ENCODE peak calls at places on chromosomes 7 and 10, in nine cellular contexts. One of them, this sample, is unnamed.

GRCh38 chr10:3805227-3805790 is 20.3 kb upstream of the KLF6 start:
- DNase-seq in hepatocyte: no peak
- DNase-seq in GM23338: no peak
- DNase-seq in neural progenitor cell: no peak
- DNase-seq in SK-N-SH: no peak
- DNase-seq in OCI-LY7: peak
- DNase-seq in GM23248: peak
- DNase-seq in PC-3: peak
- DNase-seq in MM.1S: peak
- DNase-seq in this sample: peak

GRCh38 chr10:89567566-89568245 is 32.3 kb upstream of the SLC16A12 start:
- DNase-seq in hepatocyte: no peak
- DNase-seq in GM23338: no peak
- DNase-seq in neural progenitor cell: no peak
- DNase-seq in SK-N-SH: no peak
- DNase-seq in OCI-LY7: no peak
- DNase-seq in GM23248: peak
- DNase-seq in PC-3: no peak
- DNase-seq in MM.1S: no peak
- DNase-seq in this sample: no peak

GRCh38 chr7:133423618-133424017 is 170.7 kb downstream of the EXOC4 start:
- DNase-seq in hepatocyte: no peak
- DNase-seq in GM23338: no peak
- DNase-seq in neural progenitor cell: no peak
- DNase-seq in SK-N-SH: no peak
- DNase-seq in OCI-LY7: no peak
- DNase-seq in GM23248: no peak
- DNase-seq in PC-3: no peak
- DNase-seq in MM.1S: no peak
- DNase-seq in this sample: no peak

GRCh38 chr7:114102996-114103395 is 184.2 kb upstream of the PPP1R3A start:
- DNase-seq in hepatocyte: peak
- DNase-seq in GM23338: no peak
- DNase-seq in neural progenitor cell: peak
- DNase-seq in SK-N-SH: no peak
- DNase-seq in OCI-LY7: no peak
- DNase-seq in GM23248: no peak
- DNase-seq in PC-3: no peak
- DNase-seq in MM.1S: no peak
- DNase-seq in this sample: no peak

GRCh38 chr7:6551016-6551511 is at the start of gene GRID2IP:
- DNase-seq in hepatocyte: no peak
- DNase-seq in GM23338: peak
- DNase-seq in neural progenitor cell: no peak
- DNase-seq in SK-N-SH: no peak
- DNase-seq in OCI-LY7: no peak
- DNase-seq in GM23248: no peak
- DNase-seq in PC-3: no peak
- DNase-seq in MM.1S: no peak
- DNase-seq in this sample: no peak

GRCh38 chr10:78199759-78200158 is 166.1 kb downstream of the RPS24 start:
- DNase-seq in hepatocyte: no peak
- DNase-seq in GM23338: no peak
- DNase-seq in neural progenitor cell: no peak
- DNase-seq in SK-N-SH: no peak
- DNase-seq in OCI-LY7: no peak
- DNase-seq in GM23248: no peak
- DNase-seq in PC-3: no peak
- DNase-seq in MM.1S: no peak
- DNase-seq in this sample: no peak

GRCh38 chr10:53387546-53387945 is 615.0 kb upstream of the MBL2 start:
- DNase-seq in hepatocyte: no peak
- DNase-seq in GM23338: no peak
- DNase-seq in neural progenitor cell: no peak
- DNase-seq in SK-N-SH: no peak
- DNase-seq in OCI-LY7: no peak
- DNase-seq in GM23248: no peak
- DNase-seq in PC-3: no peak
- DNase-seq in MM.1S: no peak
- DNase-seq in this sample: no peak

GRCh38 chr10:77906863-77907861 is 19.4 kb downstream of the DLG5 start:
- DNase-seq in hepatocyte: no peak
- DNase-seq in GM23338: no peak
- DNase-seq in neural progenitor cell: no peak
- DNase-seq in SK-N-SH: no peak
- DNase-seq in OCI-LY7: no peak
- DNase-seq in GM23248: no peak
- DNase-seq in PC-3: no peak
- DNase-seq in MM.1S: no peak
- DNase-seq in this sample: no peak

GRCh38 chr10:51076442-51076841 is 2.2 kb downstream of the PRKG1 start:
- DNase-seq in hepatocyte: no peak
- DNase-seq in GM23338: no peak
- DNase-seq in neural progenitor cell: peak
- DNase-seq in SK-N-SH: no peak
- DNase-seq in OCI-LY7: no peak
- DNase-seq in GM23248: no peak
- DNase-seq in PC-3: no peak
- DNase-seq in MM.1S: no peak
- DNase-seq in this sample: no peak

GRCh38 chr10:51077507-51077906 is 3.2 kb downstream of the PRKG1 start:
- DNase-seq in hepatocyte: no peak
- DNase-seq in GM23338: no peak
- DNase-seq in neural progenitor cell: no peak
- DNase-seq in SK-N-SH: no peak
- DNase-seq in OCI-LY7: no peak
- DNase-seq in GM23248: no peak
- DNase-seq in PC-3: peak
- DNase-seq in MM.1S: no peak
- DNase-seq in this sample: no peak

GRCh38 chr10:51079331-51079730 is 5.0 kb downstream of the PRKG1 start:
- DNase-seq in hepatocyte: no peak
- DNase-seq in GM23338: peak
- DNase-seq in neural progenitor cell: no peak
- DNase-seq in SK-N-SH: no peak
- DNase-seq in OCI-LY7: no peak
- DNase-seq in GM23248: no peak
- DNase-seq in PC-3: no peak
- DNase-seq in MM.1S: no peak
- DNase-seq in this sample: no peak

GRCh38 chr10:51082857-51083256 is 8.6 kb downstream of the PRKG1 start:
- DNase-seq in hepatocyte: no peak
- DNase-seq in GM23338: peak
- DNase-seq in neural progenitor cell: no peak
- DNase-seq in SK-N-SH: no peak
- DNase-seq in OCI-LY7: no peak
- DNase-seq in GM23248: no peak
- DNase-seq in PC-3: no peak
- DNase-seq in MM.1S: no peak
- DNase-seq in this sample: no peak

GRCh38 chr10:51079766-51080165 is 5.5 kb downstream of the PRKG1 start:
- DNase-seq in hepatocyte: no peak
- DNase-seq in GM23338: peak
- DNase-seq in neural progenitor cell: no peak
- DNase-seq in SK-N-SH: no peak
- DNase-seq in OCI-LY7: no peak
- DNase-seq in GM23248: no peak
- DNase-seq in PC-3: no peak
- DNase-seq in MM.1S: no peak
- DNase-seq in this sample: no peak
- H3K4me2 ChIP-seq in hepatocyte: no peak
- H3K4me2 ChIP-seq in GM23338: peak
- H3K4me2 ChIP-seq in neural progenitor cell: no peak
- H3K4me2 ChIP-seq in SK-N-SH: no peak
- H3K4me2 ChIP-seq in OCI-LY7: no peak
- H3K4me2 ChIP-seq in GM23248: no peak
- H3K4me2 ChIP-seq in PC-3: no peak
- H3K4me2 ChIP-seq in MM.1S: no peak
- H3K4me2 ChIP-seq in this sample: no peak

GRCh38 chr10:125880719-125881118 is 373 bp downstream of the DHX32 start:
- DNase-seq in hepatocyte: no peak
- DNase-seq in GM23338: peak
- DNase-seq in neural progenitor cell: peak
- DNase-seq in SK-N-SH: no peak
- DNase-seq in OCI-LY7: no peak
- DNase-seq in GM23248: no peak
- DNase-seq in PC-3: no peak
- DNase-seq in MM.1S: no peak
- DNase-seq in this sample: no peak

GRCh38 chr10:125882596-125882995 is 1.5 kb upstream of the DHX32 start:
- DNase-seq in hepatocyte: no peak
- DNase-seq in GM23338: no peak
- DNase-seq in neural progenitor cell: no peak
- DNase-seq in SK-N-SH: no peak
- DNase-seq in OCI-LY7: no peak
- DNase-seq in GM23248: peak
- DNase-seq in PC-3: no peak
- DNase-seq in MM.1S: no peak
- DNase-seq in this sample: no peak

GRCh38 chr10:125881192-125881591 is at the start of gene DHX32:
- DNase-seq in hepatocyte: no peak
- DNase-seq in GM23338: peak
- DNase-seq in neural progenitor cell: peak
- DNase-seq in SK-N-SH: no peak
- DNase-seq in OCI-LY7: no peak
- DNase-seq in GM23248: no peak
- DNase-seq in PC-3: no peak
- DNase-seq in MM.1S: no peak
- DNase-seq in this sample: no peak

GRCh38 chr10:125883198-125883597 is 2.1 kb upstream of the DHX32 start:
- DNase-seq in hepatocyte: no peak
- DNase-seq in GM23338: no peak
- DNase-seq in neural progenitor cell: no peak
- DNase-seq in SK-N-SH: no peak
- DNase-seq in OCI-LY7: no peak
- DNase-seq in GM23248: no peak
- DNase-seq in PC-3: no peak
- DNase-seq in MM.1S: no peak
- DNase-seq in this sample: no peak

DNA sequence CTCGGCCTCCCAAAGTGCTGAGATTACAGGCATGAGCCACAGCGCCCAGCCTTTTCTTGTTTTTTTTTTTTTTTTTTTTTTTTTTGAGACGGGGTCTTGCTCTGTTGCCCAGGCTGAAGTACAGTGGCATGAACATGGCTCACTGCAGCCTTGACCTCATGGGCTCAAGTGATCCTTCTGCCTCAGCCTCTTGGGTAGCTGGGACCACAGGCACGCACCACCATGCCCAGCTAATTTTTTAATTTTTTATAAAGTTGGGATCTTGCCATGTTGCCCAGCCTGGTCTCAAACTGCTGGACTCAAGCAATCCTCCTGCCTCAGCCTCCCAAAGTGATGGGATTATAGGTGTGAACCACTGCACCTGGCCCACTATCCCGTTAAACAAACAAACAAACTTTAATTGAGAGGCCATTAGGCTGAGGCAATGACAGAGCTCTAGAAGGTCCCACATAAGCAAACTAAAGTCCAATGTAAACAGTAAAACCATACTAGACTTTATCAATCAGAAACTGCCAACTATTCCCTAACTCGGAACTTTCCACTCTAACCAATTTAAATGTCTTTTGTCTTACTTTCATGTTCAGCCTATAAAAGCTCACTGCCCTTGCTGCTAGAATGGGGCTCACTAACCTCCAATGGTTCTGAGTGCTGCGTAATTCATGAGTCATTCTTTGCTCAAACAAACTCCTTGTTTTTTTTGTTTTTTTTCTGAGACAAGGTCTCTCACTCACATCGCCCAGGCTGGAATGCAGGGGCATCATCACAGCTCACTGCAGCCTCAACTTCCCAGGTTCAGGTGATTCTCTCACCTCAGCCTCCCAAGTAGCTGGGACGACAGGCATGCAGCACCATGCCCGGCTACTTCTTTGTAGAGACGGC is 1.9 kb downstream of the DHX32 start:
- DNase-seq in hepatocyte: peak
- DNase-seq in GM23338: no peak
- DNase-seq in neural progenitor cell: no peak
- DNase-seq in SK-N-SH: no peak
- DNase-seq in OCI-LY7: no peak
- DNase-seq in GM23248: peak
- DNase-seq in PC-3: peak
- DNase-seq in MM.1S: no peak
- DNase-seq in this sample: peak
- TF ChIP-seq EZH2phosphoT487 in hepatocyte: no peak
- TF ChIP-seq EZH2phosphoT487 in GM23338: no peak
- TF ChIP-seq EZH2phosphoT487 in neural progenitor cell: no peak
- TF ChIP-seq EZH2phosphoT487 in SK-N-SH: no peak
- TF ChIP-seq EZH2phosphoT487 in OCI-LY7: no peak
- TF ChIP-seq EZH2phosphoT487 in GM23248: no peak
- TF ChIP-seq EZH2phosphoT487 in PC-3: no peak
- TF ChIP-seq EZH2phosphoT487 in MM.1S: no peak
- TF ChIP-seq EZH2phosphoT487 in this sample: no peak

GRCh38 chr7:107206706-107207105 is 37.9 kb downstream of the HBP1 start:
- DNase-seq in hepatocyte: no peak
- DNase-seq in GM23338: no peak
- DNase-seq in neural progenitor cell: no peak
- DNase-seq in SK-N-SH: no peak
- DNase-seq in OCI-LY7: no peak
- DNase-seq in GM23248: no peak
- DNase-seq in PC-3: no peak
- DNase-seq in MM.1S: no peak
- DNase-seq in this sample: no peak

GRCh38 chr7:107208563-107208962 is 39.8 kb downstream of the HBP1 start:
- DNase-seq in hepatocyte: no peak
- DNase-seq in GM23338: no peak
- DNase-seq in neural progenitor cell: no peak
- DNase-seq in SK-N-SH: no peak
- DNase-seq in OCI-LY7: no peak
- DNase-seq in GM23248: no peak
- DNase-seq in PC-3: no peak
- DNase-seq in MM.1S: no peak
- DNase-seq in this sample: no peak

GRCh38 chr7:107208046-107208458 is 39.2 kb downstream of the HBP1 start:
- DNase-seq in hepatocyte: no peak
- DNase-seq in GM23338: no peak
- DNase-seq in neural progenitor cell: no peak
- DNase-seq in SK-N-SH: no peak
- DNase-seq in OCI-LY7: peak
- DNase-seq in GM23248: peak
- DNase-seq in PC-3: no peak
- DNase-seq in MM.1S: peak
- DNase-seq in this sample: no peak

GRCh38 chr7:107207459-107207858 is 38.7 kb downstream of the HBP1 start:
- DNase-seq in hepatocyte: no peak
- DNase-seq in GM23338: no peak
- DNase-seq in neural progenitor cell: no peak
- DNase-seq in SK-N-SH: peak
- DNase-seq in OCI-LY7: no peak
- DNase-seq in GM23248: no peak
- DNase-seq in PC-3: no peak
- DNase-seq in MM.1S: no peak
- DNase-seq in this sample: no peak

GRCh38 chr7:107206136-107206535 is 37.3 kb downstream of the HBP1 start:
- DNase-seq in hepatocyte: no peak
- DNase-seq in GM23338: no peak
- DNase-seq in neural progenitor cell: no peak
- DNase-seq in SK-N-SH: no peak
- DNase-seq in OCI-LY7: no peak
- DNase-seq in GM23248: no peak
- DNase-seq in PC-3: no peak
- DNase-seq in MM.1S: no peak
- DNase-seq in this sample: no peak
- H3K4me2 ChIP-seq in hepatocyte: no peak
- H3K4me2 ChIP-seq in GM23338: no peak
- H3K4me2 ChIP-seq in neural progenitor cell: no peak
- H3K4me2 ChIP-seq in SK-N-SH: no peak
- H3K4me2 ChIP-seq in OCI-LY7: no peak
- H3K4me2 ChIP-seq in GM23248: no peak
- H3K4me2 ChIP-seq in PC-3: no peak
- H3K4me2 ChIP-seq in MM.1S: no peak
- H3K4me2 ChIP-seq in this sample: no peak

DNA sequence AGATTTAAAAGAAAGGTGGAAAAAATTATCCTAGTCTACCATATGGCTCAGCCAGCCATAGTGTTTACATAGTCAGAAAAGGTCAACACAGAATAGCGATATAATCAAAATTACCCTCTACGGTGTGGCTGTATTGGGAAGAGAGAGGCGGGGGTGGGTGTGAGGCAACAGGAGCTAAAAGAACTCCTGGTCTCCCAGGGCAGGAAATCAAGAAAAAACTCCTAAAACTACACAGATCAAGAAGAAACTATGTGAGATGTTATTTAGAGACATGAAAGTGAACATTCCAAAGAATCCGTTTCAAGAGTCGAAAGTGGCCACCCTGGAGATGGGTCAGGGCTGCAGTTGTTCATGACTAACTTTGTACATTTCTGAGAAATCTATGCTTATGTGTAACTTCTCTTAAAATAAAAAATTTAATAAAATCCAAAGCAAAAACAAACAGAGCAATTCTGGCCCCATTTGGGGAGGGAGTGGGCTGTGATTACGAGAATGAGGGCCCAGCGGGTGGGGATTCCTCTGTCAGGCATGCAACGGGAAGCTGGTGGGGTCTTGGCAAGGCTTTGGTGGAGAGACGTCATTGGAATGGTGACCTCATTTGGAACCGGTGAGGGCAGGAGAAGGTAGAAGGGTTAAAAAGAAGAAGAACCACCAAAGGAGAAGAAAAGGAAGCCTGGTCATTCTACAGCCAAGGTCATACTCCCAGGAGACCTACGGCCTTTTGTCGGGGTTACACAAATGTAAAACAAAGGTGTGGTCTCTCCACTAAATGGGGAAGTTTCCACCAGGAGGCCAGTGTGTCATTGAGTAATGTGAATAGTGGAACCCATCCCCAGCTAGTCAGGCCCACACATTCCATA is 71.2 kb upstream of the DUSP5 start:
- DNase-seq in hepatocyte: no peak
- DNase-seq in GM23338: no peak
- DNase-seq in neural progenitor cell: no peak
- DNase-seq in SK-N-SH: no peak
- DNase-seq in OCI-LY7: peak
- DNase-seq in GM23248: peak
- DNase-seq in PC-3: no peak
- DNase-seq in MM.1S: no peak
- DNase-seq in this sample: no peak
- TF ChIP-seq EZH2phosphoT487 in hepatocyte: no peak
- TF ChIP-seq EZH2phosphoT487 in GM23338: no peak
- TF ChIP-seq EZH2phosphoT487 in neural progenitor cell: no peak
- TF ChIP-seq EZH2phosphoT487 in SK-N-SH: no peak
- TF ChIP-seq EZH2phosphoT487 in OCI-LY7: no peak
- TF ChIP-seq EZH2phosphoT487 in GM23248: no peak
- TF ChIP-seq EZH2phosphoT487 in PC-3: no peak
- TF ChIP-seq EZH2phosphoT487 in MM.1S: no peak
- TF ChIP-seq EZH2phosphoT487 in this sample: no peak